ENCODE peak calls at places on chromosome 2, in nine cellular contexts. J is fibroblast of the aortic adventitia; G is fibroblast of villous mesenchyme; H is T-helper 1 cell; X is HCEC 1CT; F is activated naive CD4-positive, alpha-beta T cell treated with anti-CD3 and anti-CD28 coated beads, Interleukin-2, amount 50 U/mL, for 16 hours; Y is NCI-H446; K is MCF 10A; S is stimulated activated CD8-positive, alpha-beta memory T cell treated with anti-CD3 and anti-CD28 coated beads, Interleukin-7, amount 100 ng/mL, for 48 hours. W is an unnamed sample.
A peak's percentile ranks its signal among the peaks of the same experiment; 100 is the strongest.

GRCh38 chr2:120267348-120267747 is 14.7 kb downstream of the RALB start:
- DNase-seq in G (no peak), S (no peak), J (no peak), F (no peak), H (no peak), X (no peak), K (no peak), Y (no peak), W (no peak)

GRCh38 chr2:88321614-88322248 is 130.8 kb downstream of the FOXI3 start:
- DNase-seq in F (no peak), Y (no peak), J (no peak), X (no peak), G (no peak), H (no peak), K (no peak), S (no peak), W (no peak)

GRCh38 chr2:12262681-12263436 is 453.9 kb upstream of the TRIB2 start:
- DNase-seq in S (no peak), H (no peak), Y (no peak), K (peak; percentile 34), G (peak; percentile 55), J (peak; percentile 81), X (peak; percentile 93), F (no peak), W (no peak)

GRCh38 chr2:150586858-150587257 is 99.4 kb upstream of the RND3 start:
- DNase-seq in X (peak; percentile 91), S (no peak), K (peak; percentile 67), J (peak; percentile 79), F (no peak), Y (no peak), G (peak; percentile 62), H (no peak), W (peak; percentile 76)

GRCh38 chr2:109318150-109318948 is 189.3 kb downstream of the SH3RF3 start:
- DNase-seq in Y (peak; percentile 25), S (no peak), G (peak; percentile 97), J (peak; percentile 99), H (no peak), F (no peak), X (peak; percentile 91), K (peak; percentile 78), W (no peak)

GRCh38 chr2:11339508-11340083 is 4.8 kb downstream of the ROCK2 start:
- DNase-seq in K (no peak), H (no peak), J (no peak), S (no peak), Y (no peak), F (no peak), X (no peak), G (no peak), W (no peak)

GRCh38 chr2:140013556-140014270 is 1233.5 kb upstream of the NXPH2 start:
- DNase-seq in F (no peak), S (no peak), H (no peak), K (no peak), Y (no peak), J (no peak), G (no peak), X (no peak), W (no peak)

GRCh38 chr2:176187306-176188217 is 906 bp upstream of the HOXD1 start:
- DNase-seq in K (no peak), X (no peak), F (no peak), J (peak; percentile 5), Y (no peak), S (no peak), G (no peak), H (no peak), W (peak; percentile 9)

GRCh38 chr2:222939208-222939846 is 78.5 kb downstream of the ACSL3 start:
- DNase-seq in H (peak; percentile 55), Y (no peak), J (peak; percentile 75), G (peak; percentile 74), S (peak; percentile 26), K (peak; percentile 81), F (peak; percentile 53), X (peak; percentile 68), W (peak; percentile 26)

GRCh38 chr2:2940702-2941655 is 436.6 kb downstream of the EIPR1 start:
- DNase-seq in G (no peak), J (no peak), X (no peak), S (no peak), F (no peak), Y (no peak), K (no peak), H (no peak), W (no peak)

GRCh38 chr2:489084-489483 is 188.1 kb downstream of the TMEM18 start:
- DNase-seq in Y (no peak), S (no peak), G (no peak), H (no peak), J (no peak), X (no peak), F (no peak), K (no peak), W (no peak)

GRCh38 chr2:74138219-74138951 is 9.3 kb downstream of the BOLA3 start:
- DNase-seq in S (no peak), F (no peak), G (no peak), H (no peak), J (no peak), X (no peak), K (no peak), Y (no peak), W (no peak)

GRCh38 chr2:221407765-221408164 is 164.3 kb downstream of the EPHA4 start:
- DNase-seq in G (no peak), S (no peak), K (no peak), F (no peak), J (no peak), H (no peak), Y (no peak), X (no peak), W (no peak)

W was measured in RWPE1.